ENCODE peak calls at places on chromosomes 6 and 20, in six cellular contexts. D is ovary, T is K562, X is suprapubic skin, K is tibial nerve, L is transverse colon. A is an unnamed sample.

GRCh38 chr6:114747995-114748625 is 405.3 kb upstream of the HS3ST5 start:
- DNase-seq in D (no peak), T (peak), X (peak), K (peak), L (no peak), A (peak)

GRCh38 chr6:73388800-73389512 is 5.7 kb upstream of the DDX43 start:
- DNase-seq in D (peak), T (peak), X (no peak), K (peak), L (peak), A (peak)

GRCh38 chr6:110944681-110945151 is 13.8 kb upstream of the GTF3C6 start:
- DNase-seq in D (no peak), T (peak), X (no peak), K (no peak), L (no peak), A (no peak)

GRCh38 chr6:14791525-14791924 is 454.3 kb upstream of the JARID2 start:
- DNase-seq in D (no peak), T (no peak), X (no peak), K (no peak), L (no peak), A (no peak)

GRCh38 chr20:62921119-62921687 is 5.1 kb downstream of the DIDO1 start:
- DNase-seq in D (no peak), T (peak), X (peak), K (no peak), L (peak), A (peak)

GRCh38 chr20:1203630-1204029 is 376 bp downstream of the C20orf202 start:
- DNase-seq in D (no peak), T (no peak), X (no peak), K (no peak), L (peak), A (no peak)

GRCh38 chr20:46118481-46119020 is 437 bp downstream of the CD40 start:
- DNase-seq in D (peak), T (no peak), X (peak), K (peak), L (peak), A (peak)

GRCh38 chr6:55405474-55406220 is 78.4 kb downstream of the GFRAL start:
- DNase-seq in D (no peak), T (no peak), X (no peak), K (no peak), L (no peak), A (no peak)

GRCh38 chr6:40720375-40720748 is 133.2 kb upstream of the LRFN2 start:
- DNase-seq in D (no peak), T (no peak), X (no peak), K (no peak), L (no peak), A (no peak)

GRCh38 chr6:49913656-49914055 is 47.3 kb upstream of the CRISP1 start:
- DNase-seq in D (no peak), T (no peak), X (no peak), K (no peak), L (no peak), A (no peak)

GRCh38 chr20:18165553-18165952 is 27.9 kb downstream of the KAT14 start:
- DNase-seq in D (no peak), T (no peak), X (no peak), K (no peak), L (no peak), A (no peak)

GRCh38 chr20:5205348-5206210 is 78.8 kb downstream of the CDS2 start:
- DNase-seq in D (peak), T (peak), X (no peak), K (peak), L (peak), A (peak)

GRCh38 chr20:10376271-10377075 is 57.5 kb downstream of the MKKS start:
- DNase-seq in D (no peak), T (no peak), X (no peak), K (no peak), L (no peak), A (no peak)

GRCh38 chr6:1027109-1027794 is 284.6 kb upstream of the FOXQ1 start:
- DNase-seq in D (no peak), T (no peak), X (peak), K (no peak), L (no peak), A (no peak)

GRCh38 chr6:143125455-143125854 is 64.8 kb downstream of the AIG1 start:
- DNase-seq in D (no peak), T (no peak), X (no peak), K (no peak), L (no peak), A (no peak)

GRCh38 chr6:4581468-4582420 is 194.5 kb upstream of the CDYL start:
- DNase-seq in D (no peak), T (no peak), X (no peak), K (no peak), L (no peak), A (no peak)

GRCh38 chr6:105202486-105202885 is 22.7 kb upstream of the POPDC3 start:
- DNase-seq in D (no peak), T (no peak), X (no peak), K (no peak), L (no peak), A (no peak)

GRCh38 chr6:132734694-132735236 is 20.9 kb upstream of the VNN1 start:
- DNase-seq in D (no peak), T (no peak), X (no peak), K (peak), L (no peak), A (no peak)

GRCh38 chr20:17964632-17965031 is 4.0 kb downstream of the SNX5 start:
- DNase-seq in D (no peak), T (no peak), X (no peak), K (no peak), L (no peak), A (no peak)

GRCh38 chr6:145756170-145756662 is 20.9 kb upstream of the EPM2A start:
- DNase-seq in D (no peak), T (no peak), X (no peak), K (peak), L (no peak), A (no peak)

GRCh38 chr6:161477901-161478425 is 204.1 kb upstream of the AGPAT4 start:
- DNase-seq in D (no peak), T (no peak), X (no peak), K (no peak), L (no peak), A (no peak)

GRCh38 chr20:53668981-53669380 is 75.3 kb upstream of the ZNF217 start:
- DNase-seq in D (no peak), T (no peak), X (no peak), K (no peak), L (peak), A (no peak)

GRCh38 chr6:31836036-31836675 is 8.6 kb downstream of the HSPA1B start:
- DNase-seq in D (no peak), T (no peak), X (no peak), K (no peak), L (no peak), A (no peak)

GRCh38 chr6:41426888-41427641 is 91.7 kb downstream of the NCR2 start:
- DNase-seq in D (no peak), T (no peak), X (no peak), K (no peak), L (no peak), A (no peak)

GRCh38 chr6:87155920-87156600 is 695 bp downstream of the ZNF292 start:
- DNase-seq in D (peak), T (peak), X (peak), K (peak), L (peak), A (peak)

GRCh38 chr20:23139524-23139923 is 53.4 kb upstream of the CD93 start:
- DNase-seq in D (peak), T (no peak), X (peak), K (no peak), L (no peak), A (no peak)

GRCh38 chr6:142838821-142839685 is 105.9 kb downstream of the HIVEP2 start:
- DNase-seq in D (no peak), T (no peak), X (no peak), K (no peak), L (no peak), A (no peak)

GRCh38 chr20:25399038-25399430 is 8.4 kb upstream of the ABHD12 start:
- DNase-seq in D (no peak), T (peak), X (no peak), K (peak), L (peak), A (peak)

GRCh38 chr6:145428656-145429173 is 306.6 kb downstream of the EPM2A start:
- DNase-seq in D (no peak), T (no peak), X (no peak), K (no peak), L (no peak), A (no peak)

GRCh38 chr6:39753745-39754084 is 28.5 kb upstream of the KIF6 start:
- DNase-seq in D (no peak), T (no peak), X (no peak), K (peak), L (no peak), A (no peak)

GRCh38 chr20:3431109-3431508 is 23.6 kb upstream of the DNAAF9 start:
- DNase-seq in D (no peak), T (no peak), X (no peak), K (no peak), L (no peak), A (no peak)

GRCh38 chr20:17610566-17611289 is 40.9 kb downstream of the DSTN start:
- DNase-seq in D (no peak), T (no peak), X (no peak), K (peak), L (peak), A (peak)

GRCh38 chr6:149438855-149439254 is 38.8 kb downstream of the SUMO4 start:
- DNase-seq in D (no peak), T (no peak), X (no peak), K (no peak), L (no peak), A (no peak)

GRCh38 chr6:65259080-65259479 is 447.9 kb downstream of the EYS start:
- DNase-seq in D (no peak), T (no peak), X (no peak), K (no peak), L (no peak), A (no peak)

GRCh38 chr20:49610701-49611538 is 43.0 kb upstream of the PTGIS start:
- DNase-seq in D (peak), T (peak), X (no peak), K (peak), L (peak), A (peak)
- TF ChIP-seq EP300 in D (no peak), T (no peak), X (no peak), K (no peak), L (no peak), A (no peak)

GRCh38 chr6:112190164-112190563 is 64.2 kb downstream of the LAMA4 start:
- DNase-seq in D (no peak), T (no peak), X (no peak), K (no peak), L (no peak), A (no peak)
- TF ChIP-seq EP300 in D (no peak), T (no peak), X (no peak), K (no peak), L (no peak), A (no peak)

GRCh38 chr20:57698191-57698866 is 11.5 kb downstream of the PMEPA1 start:
- DNase-seq in D (no peak), T (no peak), X (no peak), K (no peak), L (peak), A (peak)
- TF ChIP-seq EP300 in D (no peak), T (no peak), X (no peak), K (peak), L (no peak), A (no peak)

GRCh38 chr6:127515794-127516675 is 3.1 kb downstream of the MTCL3 start:
- DNase-seq in D (peak), T (peak), X (peak), K (peak), L (peak), A (peak)

GRCh38 chr6:127514396-127515227 is 4.5 kb downstream of the MTCL3 start:
- DNase-seq in D (peak), T (no peak), X (no peak), K (no peak), L (peak), A (no peak)

GRCh38 chr6:127513425-127513824 is 5.7 kb downstream of the MTCL3 start:
- DNase-seq in D (no peak), T (no peak), X (no peak), K (no peak), L (no peak), A (no peak)

GRCh38 chr6:127516676-127517273 is 2.4 kb downstream of the MTCL3 start:
- DNase-seq in D (no peak), T (peak), X (no peak), K (peak), L (peak), A (no peak)

DNA sequence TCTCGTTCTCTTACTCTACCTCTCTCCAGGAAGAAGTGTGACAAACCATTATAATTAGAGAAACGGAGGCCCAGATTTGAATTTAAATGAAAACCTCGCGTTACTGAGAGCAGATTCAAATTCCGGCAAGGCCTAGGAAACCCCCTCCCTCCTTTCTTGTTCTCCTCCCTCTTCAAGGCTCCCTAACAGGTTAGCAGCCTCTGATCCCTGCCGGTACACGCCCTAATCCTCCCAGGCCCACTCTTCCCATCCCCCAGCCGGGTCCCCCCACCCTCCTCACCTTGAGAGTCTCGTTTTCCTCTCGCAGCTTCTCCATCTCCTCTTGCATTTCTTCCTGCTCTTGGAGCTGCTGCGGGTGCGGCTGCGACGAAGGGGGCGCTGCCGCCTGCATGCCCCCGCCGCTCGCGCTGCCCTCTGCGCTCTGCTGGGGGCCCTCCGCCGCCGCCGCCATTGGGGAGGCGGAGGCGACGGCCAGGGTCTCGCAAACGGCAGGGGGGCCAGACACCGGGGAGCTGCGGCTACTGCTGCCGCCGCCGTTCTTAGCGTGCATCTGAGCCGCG is 3.8 kb downstream of the MTCL3 start:
- DNase-seq in D (no peak), T (no peak), X (no peak), K (no peak), L (no peak), A (no peak)
- TF ChIP-seq EP300 in D (no peak), T (no peak), X (no peak), K (no peak), L (no peak), A (no peak)

GRCh38 chr6:109793793-109794192 is 102.7 kb downstream of the FIG4 start:
- DNase-seq in D (no peak), T (peak), X (no peak), K (peak), L (peak), A (no peak)
- TF ChIP-seq EP300 in D (no peak), T (no peak), X (no peak), K (peak), L (no peak), A (no peak)

GRCh38 chr20:31719644-31720485 is 2.8 kb downstream of the BCL2L1 start:
- DNase-seq in D (peak), T (peak), X (no peak), K (no peak), L (peak), A (peak)
- TF ChIP-seq EP300 in D (no peak), T (no peak), X (no peak), K (peak), L (no peak), A (no peak)

GRCh38 chr6:26105842-26106241 is 18.6 kb downstream of the HFE start:
- DNase-seq in D (no peak), T (no peak), X (no peak), K (no peak), L (no peak), A (no peak)

GRCh38 chr6:26103770-26104456 is 16.7 kb downstream of the HFE start:
- DNase-seq in D (peak), T (peak), X (peak), K (peak), L (peak), A (peak)

GRCh38 chr6:26105109-26105730 is 18.0 kb downstream of the HFE start:
- DNase-seq in D (no peak), T (no peak), X (no peak), K (no peak), L (no peak), A (no peak)

GRCh38 chr6:26103141-26103769 is 16.0 kb downstream of the HFE start:
- DNase-seq in D (no peak), T (no peak), X (no peak), K (no peak), L (no peak), A (no peak)

GRCh38 chr6:26104457-26105108 is 17.4 kb downstream of the HFE start:
- DNase-seq in D (no peak), T (peak), X (no peak), K (no peak), L (peak), A (no peak)
- TF ChIP-seq EP300 in D (no peak), T (no peak), X (no peak), K (no peak), L (no peak), A (no peak)

GRCh38 chr6:163777379-163777686 is 362.8 kb downstream of the QKI start:
- DNase-seq in D (no peak), T (peak), X (no peak), K (no peak), L (no peak), A (no peak)

GRCh38 chr6:163777706-163778105 is 363.2 kb downstream of the QKI start:
- DNase-seq in D (no peak), T (peak), X (no peak), K (no peak), L (no peak), A (no peak)

GRCh38 chr6:163782436-163783003 is 368.0 kb downstream of the QKI start:
- DNase-seq in D (no peak), T (no peak), X (no peak), K (no peak), L (no peak), A (no peak)

GRCh38 chr6:163779727-163780284 is 365.3 kb downstream of the QKI start:
- DNase-seq in D (no peak), T (no peak), X (no peak), K (no peak), L (no peak), A (no peak)

GRCh38 chr6:163780993-163781392 is 366.5 kb downstream of the QKI start:
- DNase-seq in D (peak), T (no peak), X (no peak), K (peak), L (no peak), A (no peak)
- TF ChIP-seq EP300 in D (no peak), T (no peak), X (no peak), K (peak), L (no peak), A (no peak)

A was measured in stomach.